ENCODE peak calls at places on chromosomes 1 and 21, in five cellular contexts. V is ovary, R is PC-3, H is pancreas, Y is body of pancreas. M is an unnamed sample.

GRCh38 chr1:19251305-19252196 is at the start of the genes EMC1 and MRTO4:
- DNase-seq in V (peak), R (peak), H (peak), Y (peak), M (peak)

GRCh38 chr1:12296623-12297022 is 66.8 kb downstream of the VPS13D start:
- DNase-seq in V (no peak), R (peak), H (no peak), Y (no peak), M (peak)

GRCh38 chr1:167161242-167161641 is 59.4 kb upstream of the POU2F1 start:
- DNase-seq in V (no peak), R (peak), H (no peak), Y (no peak), M (no peak)

GRCh38 chr1:39450956-39451601 is 40.4 kb upstream of the BMP8A start:
- DNase-seq in V (peak), R (peak), H (no peak), Y (no peak), M (peak)

GRCh38 chr1:198680174-198680871 is 41.5 kb downstream of the PTPRC start:
- DNase-seq in V (no peak), R (peak), H (no peak), Y (no peak), M (no peak)

GRCh38 chr1:246971322-246971721 is 36.5 kb downstream of the ZNF695 start:
- DNase-seq in V (peak), R (peak), H (no peak), Y (peak), M (peak)

GRCh38 chr21:14306143-14306907 is 76.6 kb downstream of the HSPA13 start:
- DNase-seq in V (no peak), R (peak), H (no peak), Y (no peak), M (no peak)

GRCh38 chr1:168031627-168032026 is 94.8 kb upstream of the MPC2 start:
- DNase-seq in V (no peak), R (no peak), H (no peak), Y (no peak), M (no peak)

GRCh38 chr1:8871965-8872399 is 6.5 kb downstream of the ENO1 start:
- DNase-seq in V (no peak), R (no peak), H (no peak), Y (no peak), M (no peak)

GRCh38 chr1:227729881-227730629 is 5.0 kb downstream of the JMJD4 start:
- DNase-seq in V (peak), R (peak), H (no peak), Y (peak), M (peak)

GRCh38 chr1:244163861-244164562 is 112.9 kb downstream of the ZBTB18 start:
- DNase-seq in V (no peak), R (peak), H (no peak), Y (peak), M (peak)

GRCh38 chr1:14739433-14739832 is 140.9 kb downstream of the KAZN start:
- DNase-seq in V (no peak), R (no peak), H (no peak), Y (no peak), M (no peak)

GRCh38 chr1:27235827-27236226 is 1.4 kb downstream of the WDTC1 start:
- DNase-seq in V (no peak), R (peak), H (no peak), Y (no peak), M (no peak)

GRCh38 chr1:153507926-153508583 is 27.7 kb downstream of the S100A6 start:
- DNase-seq in V (peak), R (no peak), H (no peak), Y (no peak), M (no peak)

DNA sequence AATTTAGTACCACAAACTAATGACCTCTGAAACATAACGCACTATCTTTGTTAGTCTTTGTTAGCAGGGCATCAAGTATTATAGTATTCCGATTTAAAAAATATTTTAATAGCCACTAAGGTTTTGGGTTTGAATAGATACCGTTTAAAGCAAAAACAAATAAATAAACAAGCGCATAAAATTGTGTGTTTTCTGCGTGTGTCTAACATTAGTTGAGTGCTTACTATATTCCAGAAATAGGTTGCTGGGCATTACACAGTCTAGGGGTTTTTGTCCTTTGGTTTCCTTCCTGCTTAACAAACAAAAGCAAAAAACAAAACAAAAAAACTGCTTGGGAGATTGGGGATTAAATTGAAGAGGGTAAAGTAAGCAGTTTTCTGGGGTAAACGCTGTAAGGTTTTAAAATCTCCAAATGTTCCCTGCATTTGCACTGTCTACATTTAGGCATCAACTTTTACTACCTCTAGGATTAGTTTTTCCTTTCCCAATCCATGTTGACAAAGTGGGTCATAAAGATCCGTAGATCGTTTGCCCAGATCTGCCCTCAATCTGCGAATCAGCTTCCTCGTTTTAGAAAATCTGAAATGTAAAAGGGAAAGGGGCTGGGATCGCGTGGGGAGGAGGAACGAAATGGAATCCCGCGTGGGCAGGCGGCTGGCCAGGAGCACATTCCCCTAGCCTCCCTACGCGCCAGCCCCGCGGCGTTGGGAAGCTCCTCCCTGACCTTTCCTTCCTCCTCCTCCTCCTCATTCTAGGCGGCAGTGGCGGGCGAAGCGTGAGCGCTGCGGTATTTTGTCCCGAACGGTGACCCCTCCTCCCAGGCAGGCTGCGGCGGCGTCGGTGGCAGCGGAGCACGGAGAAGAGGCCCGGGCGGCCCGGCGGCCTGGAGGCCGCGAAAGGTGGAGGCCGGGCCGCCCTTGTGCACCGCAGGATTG is at the start of gene KCTD3:
- DNase-seq in V (peak), R (peak), H (peak), Y (peak), M (peak)
- TF ChIP-seq CTCF in V (no peak), R (no peak), H (no peak), Y (no peak), M (no peak)

DNA sequence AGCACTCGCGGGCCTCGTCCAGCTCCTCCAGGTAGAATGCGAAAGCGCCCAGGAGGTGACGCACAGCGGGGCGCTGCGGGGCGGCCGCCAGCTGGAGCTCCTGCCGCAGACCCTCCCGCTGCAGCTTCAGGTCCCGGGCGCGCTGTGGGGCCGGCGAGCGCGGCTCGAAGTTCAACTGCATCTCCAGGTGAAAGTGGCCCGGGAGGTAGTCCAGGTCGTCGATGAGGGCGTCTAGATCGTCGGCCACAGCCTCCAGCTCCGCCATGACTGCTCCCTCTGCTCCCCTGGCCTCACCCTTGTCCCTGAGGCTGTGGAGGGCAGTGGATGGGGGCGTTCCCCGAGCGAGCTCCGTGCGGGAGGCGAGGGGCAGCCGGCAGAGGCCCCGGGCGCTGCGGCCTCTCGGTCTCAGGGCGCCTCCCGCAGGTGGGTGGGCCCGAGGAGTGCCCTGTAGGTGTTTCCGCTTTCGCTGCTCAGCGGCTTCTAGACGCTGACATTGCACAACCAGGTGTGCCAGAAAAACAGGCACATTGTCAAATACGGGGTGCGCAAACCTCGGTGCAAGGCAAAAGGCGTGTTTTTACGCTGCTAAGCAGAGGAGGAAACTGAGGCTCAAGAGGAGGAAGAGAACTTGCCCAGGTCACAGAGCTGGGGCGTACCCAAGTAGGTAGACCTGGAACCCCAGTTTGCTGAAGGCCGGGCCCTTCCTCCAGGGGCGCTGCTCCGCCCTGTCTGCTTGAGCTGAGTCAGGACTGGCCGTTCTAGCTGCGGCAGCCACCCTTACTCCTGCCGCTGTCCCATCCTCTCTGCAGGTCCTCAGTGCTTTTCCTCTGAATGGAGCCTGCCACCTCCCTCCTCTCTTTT is at the start of gene TTC22:
- DNase-seq in V (peak), R (peak), H (peak), Y (peak), M (no peak)
- TF ChIP-seq CTCF in V (no peak), R (peak), H (peak), Y (peak), M (peak)

DNA sequence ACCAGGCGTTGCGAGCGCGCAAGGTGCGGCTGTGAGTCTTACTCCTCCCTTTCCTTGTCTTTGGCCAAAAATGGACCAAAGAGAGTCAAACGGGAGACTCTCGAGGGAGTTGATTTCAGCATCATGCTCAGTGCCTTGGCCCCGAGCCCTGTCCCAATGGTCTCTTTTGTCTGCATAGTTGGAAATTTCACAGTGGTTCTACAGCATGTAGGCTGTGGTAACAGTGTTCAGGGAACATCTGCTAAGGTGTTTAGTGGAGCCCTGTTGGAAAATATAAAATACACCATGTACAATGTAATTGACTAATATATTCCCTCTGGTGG is 2.7 kb downstream of the CACNA1E start:
- DNase-seq in V (no peak), R (no peak), H (no peak), Y (no peak), M (no peak)
- TF ChIP-seq CTCF in V (no peak), R (no peak), H (no peak), Y (no peak), M (no peak)

GRCh38 chr21:42255825-42256224 is 36.9 kb downstream of the ABCG1 start:
- DNase-seq in V (no peak), R (no peak), H (no peak), Y (no peak), M (no peak)
- TF ChIP-seq CTCF in V (no peak), R (peak), H (no peak), Y (no peak), M (peak)

GRCh38 chr1:187266051-187266450 is 437.3 kb downstream of the PLA2G4A start:
- DNase-seq in V (no peak), R (no peak), H (no peak), Y (no peak), M (no peak)

GRCh38 chr1:187262731-187263130 is 434.0 kb downstream of the PLA2G4A start:
- DNase-seq in V (no peak), R (no peak), H (no peak), Y (no peak), M (no peak)

GRCh38 chr1:187261637-187262036 is 432.9 kb downstream of the PLA2G4A start:
- DNase-seq in V (no peak), R (no peak), H (no peak), Y (no peak), M (no peak)

GRCh38 chr1:187267745-187268277 is 439.1 kb downstream of the PLA2G4A start:
- DNase-seq in V (no peak), R (no peak), H (no peak), Y (no peak), M (no peak)

DNA sequence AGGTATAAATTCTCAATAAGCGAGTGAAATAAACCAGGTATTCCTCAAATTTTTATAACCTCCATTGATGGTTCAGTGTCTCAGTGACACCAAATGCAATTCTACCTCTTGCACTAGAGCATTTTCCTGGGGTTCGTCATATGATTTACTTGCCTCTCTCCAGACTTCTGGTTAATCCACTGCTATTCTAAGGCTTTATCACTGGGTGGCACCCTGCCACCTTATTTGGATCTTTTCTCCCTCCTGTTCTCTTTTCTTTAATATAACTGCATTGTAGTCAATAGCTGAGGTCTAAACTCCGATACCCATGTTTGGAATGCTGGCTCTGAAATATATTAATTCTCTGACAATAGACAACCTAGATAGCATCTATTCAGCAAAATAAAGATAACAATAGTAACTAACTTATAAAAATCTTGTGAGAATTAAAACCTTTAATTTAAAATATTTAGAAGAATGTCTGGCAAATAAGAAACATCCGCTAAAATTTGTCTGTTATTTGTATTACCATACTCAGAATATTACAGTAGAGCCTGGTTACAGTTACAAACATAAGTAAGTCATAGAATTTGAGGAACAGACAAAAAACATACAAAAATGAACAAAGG is 436.4 kb downstream of the PLA2G4A start:
- DNase-seq in V (peak), R (peak), H (no peak), Y (peak), M (peak)
- TF ChIP-seq CTCF in V (no peak), R (peak), H (no peak), Y (no peak), M (peak)

GRCh38 chr1:9907441-9907840 is 2.6 kb downstream of the CTNNBIP1 start:
- DNase-seq in V (no peak), R (no peak), H (no peak), Y (no peak), M (no peak)

GRCh38 chr1:9910425-9911178 is 533 bp upstream of the CTNNBIP1 start:
- DNase-seq in V (peak), R (peak), H (peak), Y (peak), M (peak)

GRCh38 chr1:9908846-9909221 is 1.2 kb downstream of the CTNNBIP1 start:
- DNase-seq in V (no peak), R (peak), H (no peak), Y (no peak), M (no peak)

GRCh38 chr1:9910080-9910424 is at the start of gene CTNNBIP1:
- DNase-seq in V (no peak), R (no peak), H (no peak), Y (no peak), M (no peak)

DNA sequence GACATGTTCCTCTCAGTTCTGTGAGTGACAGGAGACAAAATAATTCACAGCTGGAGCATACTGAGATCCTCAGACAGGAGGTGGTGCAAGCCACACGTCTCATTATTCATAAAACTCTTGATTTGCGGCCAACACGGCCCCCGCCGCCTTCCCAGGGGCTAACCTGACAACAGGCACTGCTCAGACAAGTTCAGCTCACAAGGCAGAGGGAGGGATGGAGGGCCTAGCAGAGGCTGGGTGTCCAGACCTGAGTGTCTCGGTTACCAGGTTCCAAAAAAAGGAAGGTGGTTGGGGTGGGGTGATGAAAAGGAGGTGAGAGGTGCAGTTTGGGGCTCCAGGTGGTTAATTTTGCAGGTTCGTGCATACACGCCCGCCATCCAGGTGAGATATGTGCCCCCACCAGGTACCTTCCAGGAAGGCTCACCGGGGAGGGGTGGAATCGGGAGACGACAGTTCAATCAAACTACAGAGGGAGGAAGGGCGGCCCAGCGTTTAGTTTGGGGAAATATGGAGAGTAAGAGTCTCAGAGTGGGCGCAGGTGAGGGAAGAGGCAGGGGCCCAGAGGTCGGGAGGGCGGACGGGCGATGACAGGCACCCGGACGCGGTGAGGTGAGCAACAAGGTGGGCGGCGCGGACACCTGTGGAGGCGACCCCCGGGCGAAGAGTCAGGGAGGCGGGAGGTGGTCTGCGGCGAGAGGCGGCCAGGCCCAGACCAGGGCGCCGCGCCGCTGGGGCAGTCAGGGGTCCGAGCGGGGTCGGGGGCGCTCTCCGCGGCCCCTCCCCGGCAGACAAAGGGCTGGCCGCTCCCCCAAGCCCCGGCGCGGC is 635 bp downstream of the CTNNBIP1 start:
- DNase-seq in V (peak), R (peak), H (peak), Y (peak), M (no peak)
- TF ChIP-seq CTCF in V (no peak), R (no peak), H (no peak), Y (no peak), M (no peak)

DNA sequence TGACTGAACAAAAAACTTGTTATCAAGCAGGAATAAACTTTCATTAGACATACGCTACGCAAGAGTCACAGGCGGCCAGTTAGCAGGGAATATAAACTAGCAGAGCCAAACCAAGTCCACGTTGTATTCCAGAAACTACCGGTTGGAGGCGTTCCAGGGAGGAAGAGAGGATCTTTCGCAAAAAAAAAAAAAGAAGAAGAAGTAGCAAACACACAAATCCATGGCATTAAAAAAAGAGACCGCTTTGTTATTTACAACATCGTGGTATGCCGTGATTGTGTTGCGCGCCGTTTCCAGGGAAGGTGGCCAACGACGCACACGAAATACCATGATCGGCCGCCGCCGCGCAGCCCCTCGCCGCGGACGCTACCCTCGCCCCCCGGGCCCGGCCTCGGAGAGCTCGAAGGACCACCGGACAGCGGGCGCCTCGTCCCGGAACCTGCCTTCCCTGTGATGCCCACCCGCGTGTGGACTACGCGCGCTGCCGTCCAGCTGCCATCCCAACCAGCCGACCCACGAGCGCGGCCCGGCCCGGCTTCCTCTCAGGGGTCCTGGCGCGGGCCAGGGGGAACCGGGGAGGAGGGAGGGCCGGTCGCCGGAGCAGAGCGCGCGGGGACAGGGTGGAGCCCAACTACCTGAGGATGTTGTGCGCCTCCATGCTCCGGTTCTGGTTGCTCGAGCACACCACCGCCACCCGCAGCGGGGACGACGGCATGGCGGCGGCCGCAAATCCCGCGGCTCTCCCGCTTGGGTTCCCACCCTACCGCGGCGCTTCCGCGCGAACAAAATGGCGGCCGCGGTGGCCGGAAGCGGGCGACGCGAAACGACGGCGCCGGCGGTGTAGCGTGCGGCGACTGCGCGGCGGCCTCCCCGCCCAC is 581 bp downstream of the SSU72 start:
- DNase-seq in V (no peak), R (peak), H (peak), Y (peak), M (peak)
- TF ChIP-seq CTCF in V (no peak), R (peak), H (no peak), Y (no peak), M (peak)

M was measured in astrocyte of the spinal cord.